ENCODE peak calls at places on chromosomes 1 and 21, in six cellular contexts. D, B, J, Z, P and Y are unnamed samples.

GRCh38 chr1:107277022-107277421 is 136.2 kb downstream of the NTNG1 start:
- DNase-seq in D (peak; percentile 50), B (no peak), J (no peak), Z (no peak), P (peak; percentile 63), Y (no peak)

GRCh38 chr1:12078938-12079861 is 16.1 kb downstream of the TNFRSF8 start:
- DNase-seq in D (peak; percentile 67), B (no peak), J (no peak), Z (no peak), P (peak; percentile 79), Y (peak; percentile 33)

GRCh38 chr1:5985250-5985649 is 7.0 kb downstream of the NPHP4 start:
- DNase-seq in D (no peak), B (no peak), J (no peak), Z (no peak), P (no peak), Y (no peak)

GRCh38 chr1:166693158-166693557 is 146.1 kb upstream of the POGK start:
- DNase-seq in D (no peak), B (no peak), J (no peak), Z (no peak), P (no peak), Y (no peak)

GRCh38 chr1:201364808-201365105 is 12.7 kb downstream of the TNNT2 start:
- DNase-seq in D (no peak), B (no peak), J (no peak), Z (no peak), P (no peak), Y (no peak)

GRCh38 chr1:205351984-205352713 is 4.6 kb downstream of the KLHDC8A start:
- DNase-seq in D (no peak), B (no peak), J (no peak), Z (no peak), P (peak; percentile 69), Y (peak; percentile 51)

GRCh38 chr1:237759371-237759770 is 131.4 kb downstream of the ZP4 start:
- DNase-seq in D (no peak), B (no peak), J (no peak), Z (no peak), P (no peak), Y (peak; percentile 78)

GRCh38 chr1:229696385-229696784 is 70.3 kb downstream of the URB2 start:
- DNase-seq in D (no peak), B (no peak), J (no peak), Z (no peak), P (no peak), Y (no peak)

GRCh38 chr1:54745274-54745673 is 19.0 kb downstream of the PARS2 start:
- DNase-seq in D (no peak), B (no peak), J (no peak), Z (no peak), P (no peak), Y (no peak)

GRCh38 chr21:29164330-29164942 is 34.0 kb downstream of the MAP3K7CL start:
- DNase-seq in D (no peak), B (no peak), J (no peak), Z (no peak), P (no peak), Y (peak; percentile 55)

GRCh38 chr1:9133870-9134269 is 5.0 kb upstream of the GPR157 start:
- DNase-seq in D (no peak), B (no peak), J (no peak), Z (no peak), P (no peak), Y (no peak)

GRCh38 chr1:163205513-163205912 is 2.8 kb upstream of the RGS5 start:
- DNase-seq in D (no peak), B (no peak), J (no peak), Z (no peak), P (no peak), Y (no peak)

GRCh38 chr1:35556494-35557117 is 597 bp downstream of the KIAA0319L start:
- DNase-seq in D (no peak), B (no peak), J (no peak), Z (no peak), P (no peak), Y (no peak)

GRCh38 chr1:38246955-38247952 is 200.7 kb upstream of the POU3F1 start:
- DNase-seq in D (peak; percentile 33), B (no peak), J (no peak), Z (no peak), P (no peak), Y (no peak)

GRCh38 chr1:247400685-247401084 is 15.3 kb upstream of the NLRP3 start:
- DNase-seq in D (no peak), B (no peak), J (no peak), Z (no peak), P (no peak), Y (no peak)

GRCh38 chr21:39000496-39000895 is 182.8 kb downstream of the PSMG1 start:
- DNase-seq in D (no peak), B (no peak), J (no peak), Z (no peak), P (no peak), Y (no peak)

GRCh38 chr1:111404588-111404987 is 22.9 kb downstream of the OVGP1 start:
- DNase-seq in D (no peak), B (no peak), J (no peak), Z (no peak), P (no peak), Y (no peak)

GRCh38 chr1:94707321-94708298 is 112.5 kb upstream of the SLC44A3 start:
- DNase-seq in D (no peak), B (no peak), J (no peak), Z (no peak), P (no peak), Y (no peak)

GRCh38 chr1:2052096-2052569 is 1.9 kb downstream of the PRKCZ start:
- DNase-seq in D (no peak), B (no peak), J (no peak), Z (no peak), P (no peak), Y (no peak)

GRCh38 chr1:10943991-10944730 is 68.3 kb upstream of the TARDBP start:
- DNase-seq in D (no peak), B (no peak), J (no peak), Z (no peak), P (no peak), Y (no peak)

GRCh38 chr1:244409648-244410164 is 42.0 kb downstream of the ADSS2 start:
- DNase-seq in D (no peak), B (no peak), J (no peak), Z (no peak), P (no peak), Y (no peak)

GRCh38 chr1:78237364-78237916 is 191.7 kb downstream of the GIPC2 start:
- DNase-seq in D (no peak), B (no peak), J (no peak), Z (no peak), P (no peak), Y (peak; percentile 87)

GRCh38 chr1:201925961-201926585 is 20.3 kb downstream of the LMOD1 start:
- DNase-seq in D (no peak), B (no peak), J (no peak), Z (no peak), P (no peak), Y (no peak)

GRCh38 chr1:34825455-34826081 is 32.8 kb downstream of the GJA4 start:
- DNase-seq in D (no peak), B (no peak), J (no peak), Z (no peak), P (peak; percentile 43), Y (no peak)

GRCh38 chr1:16143566-16144324 is 12.1 kb downstream of the EPHA2 start:
- DNase-seq in D (no peak), B (no peak), J (no peak), Z (no peak), P (no peak), Y (peak; percentile 95)

GRCh38 chr1:193939585-193939984 is 753.2 kb upstream of the B3GALT2 start:
- DNase-seq in D (no peak), B (no peak), J (no peak), Z (no peak), P (no peak), Y (no peak)

GRCh38 chr1:36803870-36804560 is 230.3 kb downstream of the GRIK3 start:
- DNase-seq in D (no peak), B (no peak), J (no peak), Z (no peak), P (no peak), Y (no peak)

GRCh38 chr1:244159646-244160045 is 108.6 kb downstream of the ZBTB18 start:
- DNase-seq in D (no peak), B (no peak), J (no peak), Z (no peak), P (no peak), Y (no peak)

GRCh38 chr1:214076341-214077035 is 88.7 kb downstream of the PROX1 start:
- DNase-seq in D (no peak), B (no peak), J (no peak), Z (no peak), P (no peak), Y (no peak)

GRCh38 chr1:22275626-22276395 is 132.9 kb upstream of the WNT4 start:
- DNase-seq in D (peak; percentile 74), B (no peak), J (no peak), Z (peak; percentile 9), P (peak; percentile 84), Y (peak; percentile 42)

GRCh38 chr1:112061852-112062451 is 72.5 kb upstream of the KCND3 start:
- DNase-seq in D (no peak), B (no peak), J (no peak), Z (no peak), P (no peak), Y (peak; percentile 71)

GRCh38 chr1:74964508-74964907 is 169.7 kb upstream of the LHX8 start:
- DNase-seq in D (no peak), B (no peak), J (no peak), Z (no peak), P (no peak), Y (no peak)

GRCh38 chr1:25096307-25097150 is 135.8 kb downstream of the SYF2 start:
- DNase-seq in D (no peak), B (no peak), J (no peak), Z (no peak), P (no peak), Y (no peak)

GRCh38 chr21:44736291-44737004 is 25.1 kb upstream of the TSPEAR start:
- DNase-seq in D (no peak), B (no peak), J (no peak), Z (no peak), P (no peak), Y (peak; percentile 73)

GRCh38 chr1:68293122-68293521 is 60.8 kb upstream of the WLS start:
- DNase-seq in D (no peak), B (no peak), J (no peak), Z (no peak), P (peak; percentile 65), Y (no peak)

GRCh38 chr1:160330119-160330518 is 12.9 kb downstream of the COPA start:
- DNase-seq in D (no peak), B (no peak), J (no peak), Z (no peak), P (no peak), Y (no peak)

GRCh38 chr1:52662645-52663313 is 29.8 kb downstream of the SHISAL2A start:
- DNase-seq in D (peak; percentile 62), B (peak; percentile 9), J (no peak), Z (no peak), P (peak; percentile 88), Y (peak; percentile 86)